ENCODE peak calls at places on chromosomes 3 and 15, in seven cellular contexts. One of them, this sample, is unnamed.

GRCh38 chr3:127512256-127512655 is 78.3 kb downstream of the TPRA1 start:
- DNase-seq in GM23248: no peak
- DNase-seq in breast epithelium: no peak
- DNase-seq in HCT116: no peak
- DNase-seq in transverse colon: no peak
- DNase-seq in left ventricle myocardium inferior: no peak
- DNase-seq in dorsolateral prefrontal cortex: no peak
- DNase-seq in this sample: no peak

GRCh38 chr15:92709064-92709463 is 53.5 kb upstream of the FAM174B start:
- DNase-seq in breast epithelium: no peak
- DNase-seq in GM23248: peak; percentile 5
- DNase-seq in dorsolateral prefrontal cortex: no peak
- DNase-seq in HCT116: no peak
- DNase-seq in transverse colon: no peak
- DNase-seq in left ventricle myocardium inferior: no peak
- DNase-seq in this sample: no peak

GRCh38 chr3:16504242-16504641 is 9.3 kb downstream of the RFTN1 start:
- DNase-seq in breast epithelium: no peak
- DNase-seq in transverse colon: no peak
- DNase-seq in GM23248: no peak
- DNase-seq in dorsolateral prefrontal cortex: no peak
- DNase-seq in left ventricle myocardium inferior: no peak
- DNase-seq in HCT116: no peak
- DNase-seq in this sample: no peak

GRCh38 chr3:103513003-103513402 is 1078.2 kb downstream of the ZPLD1 start:
- DNase-seq in GM23248: no peak
- DNase-seq in left ventricle myocardium inferior: no peak
- DNase-seq in transverse colon: no peak
- DNase-seq in HCT116: no peak
- DNase-seq in dorsolateral prefrontal cortex: no peak
- DNase-seq in breast epithelium: no peak
- DNase-seq in this sample: no peak

GRCh38 chr15:43093026-43093425 is 12.8 kb downstream of the UBR1 start:
- DNase-seq in transverse colon: no peak
- DNase-seq in HCT116: no peak
- DNase-seq in breast epithelium: no peak
- DNase-seq in GM23248: peak; percentile 6
- DNase-seq in dorsolateral prefrontal cortex: no peak
- DNase-seq in left ventricle myocardium inferior: no peak
- DNase-seq in this sample: no peak

GRCh38 chr15:67240235-67241131 is 14.0 kb downstream of the AAGAB start:
- DNase-seq in left ventricle myocardium inferior: no peak
- DNase-seq in GM23248: peak; percentile 12
- DNase-seq in transverse colon: peak; percentile 41
- DNase-seq in HCT116: peak; percentile 21
- DNase-seq in dorsolateral prefrontal cortex: no peak
- DNase-seq in breast epithelium: no peak
- DNase-seq in this sample: no peak

GRCh38 chr3:74693696-74694393 is 79.4 kb upstream of the CNTN3 start:
- DNase-seq in transverse colon: no peak
- DNase-seq in HCT116: no peak
- DNase-seq in dorsolateral prefrontal cortex: no peak
- DNase-seq in breast epithelium: no peak
- DNase-seq in left ventricle myocardium inferior: no peak
- DNase-seq in GM23248: peak; percentile 78
- DNase-seq in this sample: no peak

GRCh38 chr3:172221550-172221949 is 182.2 kb downstream of the FNDC3B start:
- DNase-seq in GM23248: peak; percentile 87
- DNase-seq in HCT116: no peak
- DNase-seq in transverse colon: no peak
- DNase-seq in breast epithelium: no peak
- DNase-seq in dorsolateral prefrontal cortex: no peak
- DNase-seq in left ventricle myocardium inferior: no peak
- DNase-seq in this sample: no peak

GRCh38 chr3:103421460-103421859 is 986.6 kb downstream of the ZPLD1 start:
- DNase-seq in HCT116: no peak
- DNase-seq in transverse colon: no peak
- DNase-seq in GM23248: no peak
- DNase-seq in left ventricle myocardium inferior: no peak
- DNase-seq in breast epithelium: no peak
- DNase-seq in dorsolateral prefrontal cortex: no peak
- DNase-seq in this sample: no peak

GRCh38 chr3:4759689-4760312 is 219.4 kb upstream of the BHLHE40 start:
- DNase-seq in GM23248: no peak
- DNase-seq in transverse colon: no peak
- DNase-seq in dorsolateral prefrontal cortex: no peak
- DNase-seq in left ventricle myocardium inferior: no peak
- DNase-seq in breast epithelium: no peak
- DNase-seq in HCT116: no peak
- DNase-seq in this sample: no peak

GRCh38 chr3:64109438-64109837 is 86.1 kb upstream of the PSMD6 start:
- DNase-seq in dorsolateral prefrontal cortex: no peak
- DNase-seq in transverse colon: peak; percentile 28
- DNase-seq in GM23248: no peak
- DNase-seq in HCT116: no peak
- DNase-seq in breast epithelium: no peak
- DNase-seq in left ventricle myocardium inferior: no peak
- DNase-seq in this sample: no peak

GRCh38 chr3:186788482-186789370 is 5.3 kb downstream of the EIF4A2 start:
- DNase-seq in HCT116: no peak
- DNase-seq in breast epithelium: no peak
- DNase-seq in dorsolateral prefrontal cortex: no peak
- DNase-seq in left ventricle myocardium inferior: no peak
- DNase-seq in transverse colon: no peak
- DNase-seq in GM23248: peak; percentile 13
- DNase-seq in this sample: no peak

GRCh38 chr3:71290301-71290700 is 293.2 kb downstream of the FOXP1 start:
- DNase-seq in left ventricle myocardium inferior: no peak
- DNase-seq in dorsolateral prefrontal cortex: no peak
- DNase-seq in breast epithelium: no peak
- DNase-seq in HCT116: no peak
- DNase-seq in GM23248: no peak
- DNase-seq in transverse colon: no peak
- DNase-seq in this sample: no peak
- H3K27ac ChIP-seq in left ventricle myocardium inferior: no peak overlapping the region
- H3K27ac ChIP-seq in dorsolateral prefrontal cortex: no peak overlapping the region
- H3K27ac ChIP-seq in breast epithelium: no peak overlapping the region
- H3K27ac ChIP-seq in HCT116: no peak overlapping the region
- H3K27ac ChIP-seq in GM23248: no peak overlapping the region
- H3K27ac ChIP-seq in transverse colon: no peak overlapping the region
- H3K27ac ChIP-seq in this sample: no peak overlapping the region

DNA sequence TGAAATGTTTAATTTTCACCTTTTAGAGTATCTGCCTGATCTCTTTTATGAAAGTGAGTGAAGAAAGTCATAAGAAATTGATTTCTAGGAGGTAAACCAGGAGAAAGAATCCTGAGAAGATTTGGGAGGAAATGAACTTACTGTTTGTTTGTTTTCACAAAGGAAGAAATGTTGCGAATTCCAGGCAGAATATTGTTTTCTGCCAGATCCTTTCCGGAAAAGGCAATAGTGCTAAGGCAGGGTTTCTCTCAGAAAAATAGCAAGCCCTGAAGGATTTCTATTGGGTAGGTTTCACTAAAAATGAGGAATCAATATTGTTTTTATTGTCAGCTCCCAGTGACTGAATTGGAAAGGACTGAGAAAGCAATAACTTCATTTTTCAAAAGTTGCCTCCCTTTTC is 85.7 kb upstream of the TGFBR2 start:
- DNase-seq in HCT116: no peak
- DNase-seq in dorsolateral prefrontal cortex: no peak
- DNase-seq in transverse colon: no peak
- DNase-seq in GM23248: no peak
- DNase-seq in breast epithelium: no peak
- DNase-seq in left ventricle myocardium inferior: no peak
- DNase-seq in this sample: no peak
- H3K27ac ChIP-seq in HCT116: no peak overlapping the region
- H3K27ac ChIP-seq in dorsolateral prefrontal cortex: no peak overlapping the region
- H3K27ac ChIP-seq in transverse colon: peak overlapping the region; percentile 19
- H3K27ac ChIP-seq in GM23248: no peak overlapping the region
- H3K27ac ChIP-seq in breast epithelium: peak overlapping the region; percentile 48
- H3K27ac ChIP-seq in left ventricle myocardium inferior: peak overlapping the region; percentile 84
- H3K27ac ChIP-seq in this sample: no peak overlapping the region

GRCh38 chr3:49655731-49656285 is 18.3 kb upstream of the APEH start:
- DNase-seq in dorsolateral prefrontal cortex: no peak
- DNase-seq in breast epithelium: no peak
- DNase-seq in HCT116: no peak
- DNase-seq in left ventricle myocardium inferior: no peak
- DNase-seq in transverse colon: no peak
- DNase-seq in GM23248: no peak
- DNase-seq in this sample: no peak
- H3K27ac ChIP-seq in dorsolateral prefrontal cortex: peak overlapping the region; percentile 35
- H3K27ac ChIP-seq in breast epithelium: no peak overlapping the region
- H3K27ac ChIP-seq in HCT116: no peak overlapping the region
- H3K27ac ChIP-seq in left ventricle myocardium inferior: no peak overlapping the region
- H3K27ac ChIP-seq in transverse colon: no peak overlapping the region
- H3K27ac ChIP-seq in GM23248: no peak overlapping the region
- H3K27ac ChIP-seq in this sample: no peak overlapping the region

GRCh38 chr3:62835594-62836236 is 39.5 kb downstream of the CADPS start:
- DNase-seq in GM23248: peak; percentile 11
- DNase-seq in transverse colon: no peak
- DNase-seq in breast epithelium: no peak
- DNase-seq in left ventricle myocardium inferior: no peak
- DNase-seq in dorsolateral prefrontal cortex: no peak
- DNase-seq in HCT116: no peak
- DNase-seq in this sample: no peak
- H3K27ac ChIP-seq in GM23248: no peak overlapping the region
- H3K27ac ChIP-seq in transverse colon: no peak overlapping the region
- H3K27ac ChIP-seq in breast epithelium: no peak overlapping the region
- H3K27ac ChIP-seq in left ventricle myocardium inferior: no peak overlapping the region
- H3K27ac ChIP-seq in dorsolateral prefrontal cortex: no peak overlapping the region
- H3K27ac ChIP-seq in HCT116: no peak overlapping the region
- H3K27ac ChIP-seq in this sample: no peak overlapping the region

GRCh38 chr3:31980530-31981205 is 394 bp downstream of the OSBPL10 start:
- DNase-seq in breast epithelium: peak; percentile 52
- DNase-seq in dorsolateral prefrontal cortex: peak; percentile 65
- DNase-seq in HCT116: peak; percentile 53
- DNase-seq in GM23248: peak; percentile 62
- DNase-seq in transverse colon: peak; percentile 81
- DNase-seq in left ventricle myocardium inferior: peak; percentile 36
- DNase-seq in this sample: no peak
- H3K27ac ChIP-seq in breast epithelium: peak overlapping the region; percentile 87
- H3K27ac ChIP-seq in dorsolateral prefrontal cortex: peak overlapping the region; percentile 26
- H3K27ac ChIP-seq in HCT116: peak overlapping the region; percentile 97
- H3K27ac ChIP-seq in GM23248: no peak overlapping the region
- H3K27ac ChIP-seq in transverse colon: peak overlapping the region; percentile 93
- H3K27ac ChIP-seq in left ventricle myocardium inferior: peak overlapping the region; percentile 88
- H3K27ac ChIP-seq in this sample: no peak overlapping the region